ENCODE peak calls at places on chromosomes 12 and 14, in four cellular contexts. G is GM12878, B is HepG2, Q is K562. S is an unnamed sample.

GRCh38 chr14:33686218-33686617 is 264.7 kb downstream of the EGLN3 start:
- DNase-seq in G (no peak), B (no peak), Q (no peak), S (no peak)

GRCh38 chr14:100065161-100065871 is at the start of gene EVL:
- DNase-seq in G (peak; percentile 81), B (no peak), Q (no peak), S (no peak)

GRCh38 chr14:77590845-77591506 is 25.5 kb downstream of the SPTLC2 start:
- DNase-seq in G (no peak), B (no peak), Q (no peak), S (no peak)

GRCh38 chr12:106245767-106246166 is 2.1 kb downstream of the CKAP4 start:
- DNase-seq in G (no peak), B (no peak), Q (no peak), S (no peak)

GRCh38 chr12:48003226-48004038 is 844 bp downstream of the COL2A1 start:
- DNase-seq in G (no peak), B (no peak), Q (no peak), S (no peak)

GRCh38 chr14:99481745-99482099 is 513 bp downstream of the CCNK start:
- DNase-seq in G (no peak), B (no peak), Q (no peak), S (no peak)

GRCh38 chr14:56884617-56885016 is 74.3 kb upstream of the OTX2 start:
- DNase-seq in G (no peak), B (no peak), Q (no peak), S (no peak)

GRCh38 chr12:104374071-104374470 is 70.5 kb downstream of the EID3 start:
- DNase-seq in G (no peak), B (no peak), Q (no peak), S (no peak)

GRCh38 chr14:90575781-90576180 is 179.0 kb downstream of the CALM1 start:
- DNase-seq in G (no peak), B (no peak), Q (no peak), S (no peak)

GRCh38 chr14:104919993-104920315 is 4.7 kb upstream of the PLD4 start:
- DNase-seq in G (no peak), B (no peak), Q (no peak), S (no peak)

GRCh38 chr14:88848571-88848970 is 24.1 kb downstream of the TTC8 start:
- DNase-seq in G (no peak), B (no peak), Q (no peak), S (no peak)

GRCh38 chr12:76649091-76649490 is 89.5 kb upstream of the OSBPL8 start:
- DNase-seq in G (no peak), B (no peak), Q (no peak), S (no peak)

GRCh38 chr12:130826151-130826801 is 12.8 kb downstream of the STX2 start:
- DNase-seq in G (no peak), B (peak; percentile 33), Q (peak; percentile 87), S (peak; percentile 75)

GRCh38 chr14:34299360-34299759 is 162.7 kb downstream of the SPTSSA start:
- DNase-seq in G (no peak), B (no peak), Q (no peak), S (no peak)

GRCh38 chr14:56333361-56334279 is 215.4 kb downstream of the PELI2 start:
- DNase-seq in G (no peak), B (peak; percentile 13), Q (no peak), S (no peak)

GRCh38 chr12:87784350-87784749 is 244.9 kb downstream of the C12orf50 start:
- DNase-seq in G (no peak), B (no peak), Q (no peak), S (no peak)

GRCh38 chr14:32986791-32987545 is 48.3 kb downstream of the NPAS3 start:
- DNase-seq in G (no peak), B (no peak), Q (no peak), S (no peak)

GRCh38 chr14:73973497-73973896 is 23.4 kb downstream of the COQ6 start:
- DNase-seq in G (no peak), B (no peak), Q (no peak), S (no peak)

GRCh38 chr14:33711761-33712160 is 239.1 kb downstream of the EGLN3 start:
- DNase-seq in G (no peak), B (no peak), Q (no peak), S (no peak)

GRCh38 chr12:63882844-63883243 is 38.3 kb downstream of the SRGAP1 start:
- DNase-seq in G (no peak), B (no peak), Q (no peak), S (peak; percentile 40)

GRCh38 chr12:124326104-124326503 is 31.2 kb downstream of the RFLNA start:
- DNase-seq in G (no peak), B (no peak), Q (no peak), S (no peak)

GRCh38 chr12:45065125-45065626 is 14.3 kb upstream of the DBX2 start:
- DNase-seq in G (no peak), B (no peak), Q (no peak), S (no peak)

GRCh38 chr12:57762463-57762862 is 4.4 kb downstream of the CYP27B1 start:
- DNase-seq in G (no peak), B (no peak), Q (no peak), S (no peak)

GRCh38 chr12:121711925-121712461 is 559 bp upstream of the TMEM120B start:
- DNase-seq in G (no peak), B (peak; percentile 35), Q (no peak), S (peak; percentile 32)

GRCh38 chr14:65290830-65291229 is 121.7 kb upstream of the FUT8 start:
- DNase-seq in G (no peak), B (peak; percentile 68), Q (no peak), S (no peak)

GRCh38 chr14:76926521-76927251 is 100.5 kb downstream of the LRRC74A start:
- DNase-seq in G (no peak), B (no peak), Q (no peak), S (no peak)

GRCh38 chr12:8027856-8028255 is 4.7 kb upstream of the FOXJ2 start:
- DNase-seq in G (no peak), B (no peak), Q (no peak), S (no peak)

GRCh38 chr14:53186532-53186931 is 33.4 kb upstream of the DDHD1 start:
- DNase-seq in G (no peak), B (no peak), Q (no peak), S (no peak)

GRCh38 chr14:53180272-53181221 is 27.4 kb upstream of the DDHD1 start:
- DNase-seq in G (peak; percentile 78), B (peak; percentile 15), Q (peak; percentile 11), S (peak; percentile 59)

GRCh38 chr14:53187921-53188463 is 34.9 kb upstream of the DDHD1 start:
- DNase-seq in G (no peak), B (no peak), Q (no peak), S (no peak)

GRCh38 chr14:53183071-53183470 is 29.9 kb upstream of the DDHD1 start:
- DNase-seq in G (no peak), B (no peak), Q (no peak), S (no peak)

DNA sequence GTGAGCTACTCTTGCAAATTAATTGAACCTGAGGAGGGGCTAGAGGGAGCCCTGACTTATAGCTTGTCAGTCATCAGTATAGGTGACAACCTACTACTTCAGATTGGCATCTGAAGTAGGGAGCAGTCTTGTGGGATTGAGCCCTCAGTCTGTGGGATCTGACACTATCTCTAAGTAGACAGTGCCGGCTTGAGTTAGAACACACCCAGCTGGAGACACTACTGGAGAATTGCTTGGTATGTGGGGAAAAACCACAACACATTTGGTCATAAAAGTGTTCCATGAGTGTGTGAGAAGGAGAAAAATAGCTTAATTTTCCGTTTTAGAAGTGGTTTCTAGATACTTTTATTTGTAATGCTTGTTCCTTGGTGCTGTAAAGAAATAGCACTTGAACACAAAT is 30.5 kb upstream of the DDHD1 start:
- DNase-seq in G (no peak), B (no peak), Q (no peak), S (no peak)
- TF ChIP-seq TARDBP in G (no peak), B (no peak), Q (no peak), S (no peak)

DNA sequence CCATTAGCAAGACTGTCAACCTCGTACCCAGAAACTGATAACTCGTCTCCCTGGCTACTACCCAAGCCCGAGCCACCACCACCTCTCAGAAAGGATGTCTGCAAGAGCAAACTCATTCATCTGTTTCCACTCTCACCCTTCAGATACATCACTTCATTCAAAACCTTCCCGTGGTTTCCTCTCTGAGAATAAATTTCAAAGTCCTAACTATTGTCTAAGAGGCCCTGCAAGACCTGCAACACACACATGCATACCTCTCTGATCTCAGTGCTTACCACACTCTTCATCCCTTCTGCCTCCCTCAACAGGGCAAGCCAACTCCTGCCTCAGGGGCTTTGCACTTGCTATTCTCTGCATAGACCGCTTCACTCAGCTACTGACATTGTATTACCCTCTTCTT is 40.6 kb downstream of the PPP1R13B start:
- DNase-seq in G (peak; percentile 40), B (no peak), Q (no peak), S (no peak)
- TF ChIP-seq FOXM1 in G (no peak), B (no peak), Q (no peak), S (no peak)

GRCh38 chr12:84772281-84772680 is 140.3 kb downstream of the SLC6A15 start:
- DNase-seq in G (no peak), B (no peak), Q (no peak), S (no peak)
- TF ChIP-seq TARDBP in G (no peak), B (no peak), Q (no peak), S (no peak)

DNA sequence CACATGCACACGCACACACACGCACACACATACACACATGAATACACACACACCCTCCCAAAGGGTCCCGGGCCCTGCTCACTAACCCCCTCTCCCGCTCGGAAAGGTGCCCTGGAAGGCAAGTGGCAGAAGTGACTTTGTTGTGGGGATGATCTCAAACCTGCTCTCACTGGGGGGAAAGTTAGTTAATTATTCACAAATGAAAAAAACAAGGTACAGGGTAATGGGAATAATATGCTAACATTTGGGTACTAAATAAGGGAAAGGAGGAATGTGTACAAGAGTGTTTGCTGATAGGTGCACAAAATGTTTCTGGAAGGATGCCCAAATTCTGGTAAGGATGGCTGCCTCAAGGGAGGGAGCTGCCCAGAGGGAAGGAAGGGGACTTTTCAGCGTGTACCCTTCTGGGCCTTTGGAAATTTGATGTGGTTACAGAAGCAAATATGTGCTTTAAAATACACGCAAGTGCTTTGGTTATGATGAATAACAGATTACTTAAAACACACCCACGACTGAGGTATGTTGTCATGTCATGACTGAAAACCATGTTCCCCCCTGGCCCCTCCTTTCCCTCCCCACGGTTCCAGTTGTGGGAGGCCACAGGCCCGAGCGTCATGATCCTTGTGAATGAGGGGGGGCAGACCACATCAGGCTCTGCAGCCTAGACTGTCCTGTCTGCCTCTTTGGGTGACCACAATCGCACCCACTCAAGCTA is 43.3 kb upstream of the PLEKHG6 start:
- DNase-seq in G (no peak), B (no peak), Q (no peak), S (no peak)
- TF ChIP-seq FOXM1 in G (peak; percentile 48), B (no peak), Q (no peak), S (no peak)

GRCh38 chr14:55065411-55065810 is 14.0 kb downstream of the MAPK1IP1L start:
- DNase-seq in G (no peak), B (no peak), Q (no peak), S (no peak)
- TF ChIP-seq TARDBP in G (no peak), B (no peak), Q (no peak), S (no peak)